ENCODE peak calls at places on chromosomes 11 and 22, in four cellular contexts. One of them, this sample, is unnamed.

GRCh38 chr11:118947999-118948398 is 8.1 kb upstream of the UPK2 start:
- DNase-seq in stimulated activated CD8-positive, alpha-beta memory T cell treated with anti-CD3 and anti-CD28 coated beads, Interleukin-7, amount 100 ng/mL, for 48 hours: no peak
- DNase-seq in stimulated activated naive B cell treated with anti-CD40 and anti-IgM and Interleukin-4, amounts not matched to agents 10 μg/mL and 1 μg/mL and 100 μg/mL, for 72 hours: no peak
- DNase-seq in NCI-H446 treated with DMSO at 0.1 percent for 48 hours: no peak
- DNase-seq in this sample: no peak

GRCh38 chr11:121652982-121653381 is 200.2 kb upstream of the SORL1-AS1 start:
- DNase-seq in stimulated activated CD8-positive, alpha-beta memory T cell treated with anti-CD3 and anti-CD28 coated beads, Interleukin-7, amount 100 ng/mL, for 48 hours: no peak
- DNase-seq in stimulated activated naive B cell treated with anti-CD40 and anti-IgM and Interleukin-4, amounts not matched to agents 10 μg/mL and 1 μg/mL and 100 μg/mL, for 72 hours: no peak
- DNase-seq in NCI-H446 treated with DMSO at 0.1 percent for 48 hours: no peak
- DNase-seq in this sample: no peak

GRCh38 chr11:62538470-62539237 is 8.0 kb downstream of the AHNAK start:
- DNase-seq in NCI-H446 treated with DMSO at 0.1 percent for 48 hours: no peak
- DNase-seq in stimulated activated naive B cell treated with anti-CD40 and anti-IgM and Interleukin-4, amounts not matched to agents 10 μg/mL and 1 μg/mL and 100 μg/mL, for 72 hours: no peak
- DNase-seq in stimulated activated CD8-positive, alpha-beta memory T cell treated with anti-CD3 and anti-CD28 coated beads, Interleukin-7, amount 100 ng/mL, for 48 hours: no peak
- DNase-seq in this sample: no peak

GRCh38 chr11:126718319-126718718 is 282.3 kb downstream of the KIRREL3 start:
- DNase-seq in stimulated activated naive B cell treated with anti-CD40 and anti-IgM and Interleukin-4, amounts not matched to agents 10 μg/mL and 1 μg/mL and 100 μg/mL, for 72 hours: no peak
- DNase-seq in stimulated activated CD8-positive, alpha-beta memory T cell treated with anti-CD3 and anti-CD28 coated beads, Interleukin-7, amount 100 ng/mL, for 48 hours: no peak
- DNase-seq in NCI-H446 treated with DMSO at 0.1 percent for 48 hours: no peak
- DNase-seq in this sample: no peak

GRCh38 chr11:86811637-86812321 is 11.4 kb downstream of the PRSS23 start:
- DNase-seq in stimulated activated naive B cell treated with anti-CD40 and anti-IgM and Interleukin-4, amounts not matched to agents 10 μg/mL and 1 μg/mL and 100 μg/mL, for 72 hours: no peak
- DNase-seq in stimulated activated CD8-positive, alpha-beta memory T cell treated with anti-CD3 and anti-CD28 coated beads, Interleukin-7, amount 100 ng/mL, for 48 hours: no peak
- DNase-seq in NCI-H446 treated with DMSO at 0.1 percent for 48 hours: no peak
- DNase-seq in this sample: no peak

GRCh38 chr11:6284250-6284649 is 24.6 kb downstream of the CCKBR start:
- DNase-seq in stimulated activated CD8-positive, alpha-beta memory T cell treated with anti-CD3 and anti-CD28 coated beads, Interleukin-7, amount 100 ng/mL, for 48 hours: no peak
- DNase-seq in stimulated activated naive B cell treated with anti-CD40 and anti-IgM and Interleukin-4, amounts not matched to agents 10 μg/mL and 1 μg/mL and 100 μg/mL, for 72 hours: no peak
- DNase-seq in NCI-H446 treated with DMSO at 0.1 percent for 48 hours: no peak
- DNase-seq in this sample: no peak

GRCh38 chr22:48343461-48343860 is 1484.2 kb downstream of the BRD1 start:
- DNase-seq in stimulated activated naive B cell treated with anti-CD40 and anti-IgM and Interleukin-4, amounts not matched to agents 10 μg/mL and 1 μg/mL and 100 μg/mL, for 72 hours: no peak
- DNase-seq in stimulated activated CD8-positive, alpha-beta memory T cell treated with anti-CD3 and anti-CD28 coated beads, Interleukin-7, amount 100 ng/mL, for 48 hours: no peak
- DNase-seq in NCI-H446 treated with DMSO at 0.1 percent for 48 hours: no peak
- DNase-seq in this sample: no peak

GRCh38 chr22:32720924-32721323 is 80.6 kb upstream of the TIMP3 start:
- DNase-seq in stimulated activated CD8-positive, alpha-beta memory T cell treated with anti-CD3 and anti-CD28 coated beads, Interleukin-7, amount 100 ng/mL, for 48 hours: no peak
- DNase-seq in stimulated activated naive B cell treated with anti-CD40 and anti-IgM and Interleukin-4, amounts not matched to agents 10 μg/mL and 1 μg/mL and 100 μg/mL, for 72 hours: no peak
- DNase-seq in NCI-H446 treated with DMSO at 0.1 percent for 48 hours: no peak
- DNase-seq in this sample: no peak

GRCh38 chr22:25208743-25209505 is 9.3 kb downstream of the CRYBB3 start:
- DNase-seq in stimulated activated naive B cell treated with anti-CD40 and anti-IgM and Interleukin-4, amounts not matched to agents 10 μg/mL and 1 μg/mL and 100 μg/mL, for 72 hours: no peak
- DNase-seq in stimulated activated CD8-positive, alpha-beta memory T cell treated with anti-CD3 and anti-CD28 coated beads, Interleukin-7, amount 100 ng/mL, for 48 hours: no peak
- DNase-seq in NCI-H446 treated with DMSO at 0.1 percent for 48 hours: no peak
- DNase-seq in this sample: no peak

GRCh38 chr22:50483977-50484853 is 2.4 kb upstream of the MIOX start:
- DNase-seq in stimulated activated naive B cell treated with anti-CD40 and anti-IgM and Interleukin-4, amounts not matched to agents 10 μg/mL and 1 μg/mL and 100 μg/mL, for 72 hours: no peak
- DNase-seq in stimulated activated CD8-positive, alpha-beta memory T cell treated with anti-CD3 and anti-CD28 coated beads, Interleukin-7, amount 100 ng/mL, for 48 hours: no peak
- DNase-seq in NCI-H446 treated with DMSO at 0.1 percent for 48 hours: no peak
- DNase-seq in this sample: no peak

GRCh38 chr11:99154277-99154676 is 133.5 kb downstream of the CNTN5 start:
- DNase-seq in NCI-H446 treated with DMSO at 0.1 percent for 48 hours: no peak
- DNase-seq in stimulated activated naive B cell treated with anti-CD40 and anti-IgM and Interleukin-4, amounts not matched to agents 10 μg/mL and 1 μg/mL and 100 μg/mL, for 72 hours: no peak
- DNase-seq in stimulated activated CD8-positive, alpha-beta memory T cell treated with anti-CD3 and anti-CD28 coated beads, Interleukin-7, amount 100 ng/mL, for 48 hours: no peak
- DNase-seq in this sample: no peak

GRCh38 chr22:20652130-20652529 is 121.8 kb upstream of the SERPIND1 start:
- DNase-seq in stimulated activated naive B cell treated with anti-CD40 and anti-IgM and Interleukin-4, amounts not matched to agents 10 μg/mL and 1 μg/mL and 100 μg/mL, for 72 hours: no peak
- DNase-seq in NCI-H446 treated with DMSO at 0.1 percent for 48 hours: no peak
- DNase-seq in stimulated activated CD8-positive, alpha-beta memory T cell treated with anti-CD3 and anti-CD28 coated beads, Interleukin-7, amount 100 ng/mL, for 48 hours: no peak
- DNase-seq in this sample: no peak

GRCh38 chr11:33187851-33188722 is 26.8 kb upstream of the CSTF3 start:
- DNase-seq in stimulated activated CD8-positive, alpha-beta memory T cell treated with anti-CD3 and anti-CD28 coated beads, Interleukin-7, amount 100 ng/mL, for 48 hours: no peak
- DNase-seq in stimulated activated naive B cell treated with anti-CD40 and anti-IgM and Interleukin-4, amounts not matched to agents 10 μg/mL and 1 μg/mL and 100 μg/mL, for 72 hours: no peak
- DNase-seq in NCI-H446 treated with DMSO at 0.1 percent for 48 hours: no peak
- DNase-seq in this sample: peak

GRCh38 chr22:47918936-47919505 is 1156.6 kb downstream of the TBC1D22A start:
- DNase-seq in stimulated activated CD8-positive, alpha-beta memory T cell treated with anti-CD3 and anti-CD28 coated beads, Interleukin-7, amount 100 ng/mL, for 48 hours: no peak
- DNase-seq in stimulated activated naive B cell treated with anti-CD40 and anti-IgM and Interleukin-4, amounts not matched to agents 10 μg/mL and 1 μg/mL and 100 μg/mL, for 72 hours: no peak
- DNase-seq in NCI-H446 treated with DMSO at 0.1 percent for 48 hours: no peak
- DNase-seq in this sample: no peak

GRCh38 chr22:36369922-36370781 is 17.6 kb downstream of the MYH9 start:
- DNase-seq in stimulated activated CD8-positive, alpha-beta memory T cell treated with anti-CD3 and anti-CD28 coated beads, Interleukin-7, amount 100 ng/mL, for 48 hours: no peak
- DNase-seq in NCI-H446 treated with DMSO at 0.1 percent for 48 hours: peak
- DNase-seq in stimulated activated naive B cell treated with anti-CD40 and anti-IgM and Interleukin-4, amounts not matched to agents 10 μg/mL and 1 μg/mL and 100 μg/mL, for 72 hours: peak
- DNase-seq in this sample: peak

GRCh38 chr11:12087075-12087775 is 23.2 kb upstream of the MICAL2 start:
- DNase-seq in stimulated activated naive B cell treated with anti-CD40 and anti-IgM and Interleukin-4, amounts not matched to agents 10 μg/mL and 1 μg/mL and 100 μg/mL, for 72 hours: no peak
- DNase-seq in stimulated activated CD8-positive, alpha-beta memory T cell treated with anti-CD3 and anti-CD28 coated beads, Interleukin-7, amount 100 ng/mL, for 48 hours: peak
- DNase-seq in NCI-H446 treated with DMSO at 0.1 percent for 48 hours: no peak
- DNase-seq in this sample: peak

GRCh38 chr22:36285017-36285416 is 32.1 kb downstream of the APOL1 start:
- DNase-seq in NCI-H446 treated with DMSO at 0.1 percent for 48 hours: no peak
- DNase-seq in stimulated activated naive B cell treated with anti-CD40 and anti-IgM and Interleukin-4, amounts not matched to agents 10 μg/mL and 1 μg/mL and 100 μg/mL, for 72 hours: no peak
- DNase-seq in stimulated activated CD8-positive, alpha-beta memory T cell treated with anti-CD3 and anti-CD28 coated beads, Interleukin-7, amount 100 ng/mL, for 48 hours: no peak
- DNase-seq in this sample: no peak

GRCh38 chr11:102430158-102430836 is 22.3 kb downstream of the TMEM123 start:
- DNase-seq in stimulated activated CD8-positive, alpha-beta memory T cell treated with anti-CD3 and anti-CD28 coated beads, Interleukin-7, amount 100 ng/mL, for 48 hours: peak
- DNase-seq in stimulated activated naive B cell treated with anti-CD40 and anti-IgM and Interleukin-4, amounts not matched to agents 10 μg/mL and 1 μg/mL and 100 μg/mL, for 72 hours: peak
- DNase-seq in NCI-H446 treated with DMSO at 0.1 percent for 48 hours: no peak
- DNase-seq in this sample: peak